ENCODE peak calls at places on chromosomes 2 and 18, in five cellular contexts. I is uterus, K is body of pancreas, C is AG09319, V is heart left ventricle. P is an unnamed sample.

GRCh38 chr2:54454922-54455583 is 1.1 kb upstream of the SPTBN1 start:
- DNase-seq in C (no peak), V (peak), K (peak), I (peak), P (no peak)

GRCh38 chr2:71530246-71530986 is 77.1 kb downstream of the DYSF start:
- DNase-seq in V (no peak), I (no peak), C (no peak), K (peak), P (no peak)

GRCh38 chr2:113965228-113965627 is 75.3 kb downstream of the ACTR3 start:
- DNase-seq in K (no peak), V (no peak), I (no peak), C (no peak), P (no peak)

GRCh38 chr2:66845307-66845706 is 410.4 kb downstream of the MEIS1 start:
- DNase-seq in I (no peak), K (no peak), V (no peak), C (no peak), P (no peak)

GRCh38 chr2:210477496-210477895 is 937 bp upstream of the LANCL1 start:
- DNase-seq in V (peak), K (peak), I (peak), C (peak), P (peak)

GRCh38 chr18:49988101-49988500 is 174.8 kb upstream of the ACAA2 start:
- DNase-seq in K (no peak), C (no peak), V (no peak), I (no peak), P (no peak)

GRCh38 chr2:164597988-164598387 is 23.3 kb downstream of the GRB14 start:
- DNase-seq in K (no peak), C (no peak), I (no peak), V (no peak), P (no peak)

GRCh38 chr18:2655153-2655953 is at the start of gene SMCHD1:
- DNase-seq in C (peak), V (peak), K (peak), I (peak), P (no peak)

GRCh38 chr2:11953258-11953657 is 206.8 kb downstream of the LPIN1 start:
- DNase-seq in K (no peak), I (no peak), C (no peak), V (no peak), P (no peak)

GRCh38 chr2:128635361-128635900 is 316.8 kb upstream of the HS6ST1 start:
- DNase-seq in I (no peak), K (no peak), V (no peak), C (no peak), P (no peak)

GRCh38 chr2:127270663-127271062 is 23.3 kb downstream of the ERCC3 start:
- DNase-seq in K (no peak), I (no peak), C (no peak), V (no peak), P (no peak)
- TF ChIP-seq CTCF in K (no peak), I (no peak), C (no peak), V (no peak), P (no peak)

DNA sequence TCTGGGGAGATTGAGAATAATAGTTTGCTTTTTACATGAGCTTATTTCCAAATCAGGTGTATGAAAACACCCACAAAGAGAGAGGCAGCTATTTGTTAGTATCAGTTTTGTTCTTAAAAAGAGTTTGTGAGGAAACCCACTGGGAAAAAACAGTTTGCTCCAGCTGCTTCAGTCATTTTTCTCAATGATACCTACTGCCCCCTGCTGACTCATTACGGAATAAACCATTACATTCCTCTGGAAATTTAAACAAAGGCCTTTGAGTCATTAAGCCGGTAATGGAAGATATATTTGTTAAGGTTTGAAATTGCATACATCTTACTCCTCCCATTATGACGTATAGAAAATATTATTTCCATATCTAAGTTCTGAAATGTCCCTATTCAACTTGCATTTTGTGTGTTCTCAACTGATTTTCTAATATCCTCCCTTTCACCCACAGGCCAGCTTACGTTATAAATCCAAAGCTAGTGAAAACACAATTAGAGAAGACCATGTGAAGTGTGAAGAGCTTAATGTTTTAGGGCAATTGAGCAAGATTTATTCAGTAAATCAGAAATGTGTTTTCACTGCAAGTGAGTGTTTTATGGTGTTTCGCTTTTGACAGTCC is 761.6 kb downstream of the DSC3 start:
- DNase-seq in V (no peak), C (peak), K (peak), I (no peak), P (peak)
- TF ChIP-seq CTCF in V (peak), C (peak), K (peak), I (peak), P (peak)

GRCh38 chr2:134778372-134778771 is 59.6 kb upstream of the TMEM163 start:
- DNase-seq in C (no peak), V (no peak), K (peak), I (no peak), P (no peak)
- TF ChIP-seq CTCF in C (no peak), V (peak), K (peak), I (no peak), P (no peak)

DNA sequence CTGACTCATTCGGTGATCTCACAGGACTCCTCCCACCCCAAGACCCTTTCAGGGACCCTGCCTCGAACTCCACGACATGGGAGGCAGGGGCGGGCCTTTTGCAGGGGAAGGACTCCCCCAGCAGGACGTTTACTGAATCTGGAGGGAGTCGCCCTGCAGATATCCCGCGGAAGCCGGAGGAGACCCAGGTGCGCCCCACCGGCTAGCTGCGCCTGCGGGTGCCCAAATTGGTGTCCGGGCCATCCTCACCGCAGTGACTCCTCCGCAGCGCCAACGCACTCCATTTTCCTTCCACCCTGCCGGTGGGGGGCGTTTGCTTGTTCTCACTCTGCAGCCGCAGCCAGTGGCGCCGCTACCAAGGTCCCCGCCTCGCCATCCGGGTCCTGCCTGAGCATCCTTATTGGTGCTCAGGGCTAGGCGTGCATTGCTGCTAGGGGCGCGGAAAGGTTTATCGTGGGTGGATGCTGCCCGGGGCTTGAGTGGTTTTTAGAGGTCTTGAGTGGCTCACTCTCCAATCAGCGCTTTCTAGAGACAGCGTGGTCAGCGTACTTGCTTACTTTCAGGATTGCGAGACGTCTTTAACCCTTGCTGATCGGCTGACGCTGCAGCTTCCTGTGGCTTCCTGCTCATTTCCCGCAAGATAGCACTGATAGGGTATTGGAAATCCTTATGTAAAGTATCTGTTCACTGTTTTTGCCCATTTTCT is 81.4 kb downstream of the BIN1 start:
- DNase-seq in I (peak), C (peak), K (peak), V (peak), P (peak)
- TF ChIP-seq CTCF in I (peak), C (peak), K (peak), V (peak), P (peak)

GRCh38 chr2:174149530-174149929 is 98.8 kb downstream of the OLA1 start:
- DNase-seq in K (no peak), I (no peak), C (no peak), V (no peak), P (no peak)

GRCh38 chr2:174148833-174149232 is 99.5 kb downstream of the OLA1 start:
- DNase-seq in I (no peak), V (no peak), C (no peak), K (no peak), P (no peak)

GRCh38 chr2:174142290-174142689 is 106.0 kb downstream of the OLA1 start:
- DNase-seq in C (no peak), V (no peak), I (no peak), K (no peak), P (no peak)

DNA sequence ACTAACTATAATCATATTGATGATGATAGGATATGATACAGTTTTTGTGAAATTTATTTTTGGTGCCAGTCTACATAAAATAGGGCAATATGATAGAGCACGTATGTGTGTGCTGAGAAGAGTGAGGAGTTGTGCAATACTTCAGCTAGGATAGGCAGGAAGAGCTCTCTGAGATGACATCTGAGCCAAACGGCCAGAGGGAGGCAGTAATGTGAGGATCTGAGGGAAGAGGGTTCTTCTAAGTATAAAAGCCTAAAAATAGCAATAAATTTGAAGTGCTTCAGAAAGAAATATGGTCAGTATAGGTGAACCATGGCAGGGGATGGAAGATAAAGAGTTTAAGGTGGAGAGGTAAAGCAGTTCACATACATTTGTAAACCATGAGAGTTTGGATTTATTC is 102.5 kb downstream of the OLA1 start:
- DNase-seq in K (no peak), C (peak), I (no peak), V (no peak), P (no peak)
- TF ChIP-seq CTCF in K (no peak), C (peak), I (no peak), V (no peak), P (no peak)

GRCh38 chr18:12278153-12278764 is 24.1 kb downstream of the CIDEA start:
- DNase-seq in I (peak), K (no peak), V (peak), C (no peak), P (no peak)
- TF ChIP-seq CTCF in I (no peak), K (no peak), V (no peak), C (no peak), P (peak)

DNA sequence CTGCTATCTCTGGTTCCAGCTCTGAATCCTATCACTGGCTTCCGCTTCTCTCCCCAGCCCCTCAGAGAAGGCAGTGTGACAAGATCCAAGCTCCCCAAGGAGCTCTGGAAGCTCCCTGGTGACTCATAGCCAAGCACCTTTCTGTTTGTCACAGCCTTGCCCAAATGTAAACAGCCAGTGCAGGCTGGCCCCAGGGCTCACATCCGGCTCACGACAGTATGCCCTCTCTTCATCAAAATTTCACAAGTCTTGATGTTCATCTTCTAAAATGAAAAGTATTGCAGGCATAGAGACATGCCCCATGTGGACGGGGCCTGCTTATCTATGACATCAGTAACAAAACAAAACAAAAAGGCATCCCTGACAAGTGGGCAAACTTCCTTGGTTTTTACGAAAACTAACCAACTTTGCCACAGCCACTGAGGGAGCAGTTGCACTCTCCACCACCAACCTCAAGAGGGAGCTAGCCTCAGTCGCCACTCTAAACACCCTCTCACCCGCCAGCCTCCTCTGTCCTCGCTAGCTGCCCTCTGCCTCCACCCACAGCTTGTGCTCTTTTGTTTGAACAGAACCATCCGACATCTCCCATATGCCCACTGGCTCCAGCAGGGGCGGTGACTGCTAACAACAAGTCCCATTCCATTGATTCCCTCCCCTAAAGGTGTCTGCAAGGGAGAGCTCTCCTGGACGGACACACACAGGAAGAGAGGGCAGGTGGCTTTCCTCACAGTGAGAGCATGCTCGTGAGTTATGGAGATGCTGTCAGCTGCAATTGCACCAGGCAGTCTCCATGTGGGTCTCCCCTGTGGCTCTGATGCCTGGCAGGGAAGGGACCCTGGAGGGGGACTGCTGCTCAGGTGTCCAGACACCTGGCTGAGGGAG is 71.0 kb upstream of the DAPL1 start:
- DNase-seq in C (no peak), V (no peak), K (no peak), I (no peak), P (no peak)
- TF ChIP-seq CTCF in C (no peak), V (no peak), K (no peak), I (no peak), P (peak)

GRCh38 chr2:214138779-214139178 is 272.1 kb upstream of the VWC2L start:
- DNase-seq in V (no peak), C (no peak), K (no peak), I (no peak), P (no peak)

GRCh38 chr2:214130115-214130514 is 280.7 kb upstream of the VWC2L start:
- DNase-seq in C (no peak), K (peak), I (no peak), V (no peak), P (no peak)

GRCh38 chr2:214139630-214140284 is 271.1 kb upstream of the VWC2L start:
- DNase-seq in K (no peak), C (no peak), I (no peak), V (no peak), P (no peak)

DNA sequence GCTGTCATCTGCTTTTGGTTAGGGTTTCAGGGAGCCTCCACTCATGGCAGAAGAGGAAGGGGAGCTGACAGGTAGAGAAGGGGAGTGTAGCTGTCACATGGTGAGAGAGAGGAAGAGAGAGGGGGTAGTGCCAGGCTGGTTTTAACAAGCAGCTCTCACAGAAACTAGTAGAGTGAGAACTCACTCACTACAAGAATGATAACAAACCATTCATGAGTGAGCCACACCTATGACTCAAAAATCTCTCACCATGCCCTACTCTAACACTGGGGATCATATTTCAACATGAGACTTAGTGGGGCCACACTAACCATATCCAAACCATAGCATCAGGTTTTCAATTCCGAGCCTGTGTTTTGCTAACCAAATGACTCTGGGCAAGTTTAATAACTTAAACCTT is 274.9 kb upstream of the VWC2L start:
- DNase-seq in K (no peak), V (no peak), C (no peak), I (no peak), P (no peak)
- TF ChIP-seq CTCF in K (no peak), V (no peak), C (no peak), I (no peak), P (no peak)

DNA sequence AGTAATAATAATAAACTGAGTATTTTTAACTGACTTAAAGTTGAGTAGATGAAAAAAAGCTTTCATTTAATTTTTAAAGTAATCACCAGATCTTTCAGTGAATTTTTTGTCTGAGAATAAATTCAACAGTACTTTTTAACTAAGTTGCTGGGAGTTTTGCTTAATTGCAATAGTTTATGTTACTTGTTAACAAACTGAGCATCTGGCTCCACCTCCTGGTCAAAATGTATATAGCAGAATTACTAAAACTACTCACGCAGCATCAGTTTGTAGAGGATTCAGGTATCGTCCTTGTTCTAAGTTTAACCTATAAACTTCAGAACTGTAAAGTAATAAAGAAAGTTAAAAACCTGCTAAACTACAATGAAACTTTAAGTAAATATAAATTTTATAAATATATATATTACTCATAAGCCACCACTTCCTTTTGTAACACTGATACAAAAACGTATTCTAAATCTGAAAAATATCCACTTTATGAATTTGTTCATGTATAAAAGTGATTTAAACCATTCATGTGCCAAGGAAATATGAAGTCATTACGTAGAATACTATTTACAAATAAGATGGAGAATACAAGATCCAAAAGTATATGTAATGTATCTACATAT is 21.3 kb downstream of the NOL10 start:
- DNase-seq in V (no peak), K (no peak), C (peak), I (no peak), P (peak)
- TF ChIP-seq CTCF in V (peak), K (peak), C (peak), I (peak), P (peak)

GRCh38 chr18:63515279-63515678 is 26.9 kb upstream of the SERPINB12 start:
- DNase-seq in V (no peak), C (no peak), I (no peak), K (no peak), P (no peak)
- TF ChIP-seq CTCF in V (no peak), C (no peak), I (no peak), K (peak), P (peak)